ENCODE peak calls at places on chromosomes 2 and 18, in six cellular contexts. D is GM04504; M is stimulated activated CD8-positive, alpha-beta memory T cell treated with anti-CD3 and anti-CD28 coated beads, Interleukin-2, amount 100 ng/mL, for 48 hours; T is NCI-H748 treated with DMSO at 0.1 percent for 48 hours; V is EL; J is omental fat pad. X is an unnamed sample.

GRCh38 chr2:143551946-143552655 is 422.9 kb downstream of the ARHGAP15 start:
- DNase-seq in J (no peak), M (no peak), T (no peak), V (peak), D (no peak), X (no peak)

GRCh38 chr2:44277541-44277940 is 2.3 kb downstream of the SLC3A1 start:
- DNase-seq in V (no peak), D (no peak), T (no peak), M (no peak), J (no peak), X (no peak)

GRCh38 chr18:66916834-66917233 is 312.9 kb upstream of the CDH19 start:
- DNase-seq in T (no peak), M (no peak), V (no peak), D (no peak), J (no peak), X (no peak)

GRCh38 chr18:66548747-66549146 is 55.1 kb downstream of the CDH19 start:
- DNase-seq in M (no peak), D (no peak), T (peak), J (no peak), V (no peak), X (no peak)

GRCh38 chr2:47404356-47404755 is 1.4 kb downstream of the MSH2 start:
- DNase-seq in M (no peak), V (no peak), D (no peak), T (no peak), J (no peak), X (no peak)

GRCh38 chr18:6366776-6367175 is 47.9 kb downstream of the L3MBTL4 start:
- DNase-seq in D (no peak), M (no peak), J (no peak), V (no peak), T (no peak), X (no peak)

GRCh38 chr2:219204425-219205164 is 2.0 kb upstream of the ZFAND2B start:
- DNase-seq in D (no peak), J (no peak), V (no peak), T (no peak), M (no peak), X (no peak)

GRCh38 chr2:42368817-42369550 is 8.0 kb upstream of the COX7A2L start:
- DNase-seq in J (no peak), V (no peak), D (no peak), T (peak), M (no peak), X (no peak)

GRCh38 chr18:69330345-69330744 is 70.3 kb upstream of the DOK6 start:
- DNase-seq in T (no peak), V (no peak), D (no peak), J (no peak), M (no peak), X (no peak)

GRCh38 chr2:53970095-53970897 is 497 bp downstream of the PSME4 start:
- DNase-seq in V (peak), M (peak), D (peak), J (no peak), T (no peak), X (peak)

GRCh38 chr2:240462073-240462703 is 26.7 kb downstream of the GPC1 start:
- DNase-seq in T (no peak), J (peak), M (no peak), D (no peak), V (no peak), X (peak)

GRCh38 chr2:165114345-165114943 is 89.4 kb downstream of the SCN3A start:
- DNase-seq in M (no peak), T (no peak), V (peak), J (no peak), D (no peak), X (no peak)

GRCh38 chr2:45069711-45070664 is 60.7 kb upstream of the SIX2 start:
- DNase-seq in M (no peak), T (peak), J (no peak), V (no peak), D (no peak), X (no peak)

GRCh38 chr18:468841-469796 is 31.4 kb downstream of the COLEC12 start:
- DNase-seq in D (no peak), T (no peak), J (no peak), M (no peak), V (no peak), X (no peak)

GRCh38 chr2:75489682-75490180 is 71.0 kb downstream of the EVA1A start:
- DNase-seq in V (no peak), T (no peak), J (no peak), D (no peak), M (no peak), X (no peak)

GRCh38 chr18:21191596-21192307 is 50.3 kb upstream of the GREB1L start:
- DNase-seq in V (peak), M (no peak), T (peak), D (peak), J (no peak), X (peak)

GRCh38 chr18:74652392-74652988 is 54.8 kb downstream of the ZNF407 start:
- DNase-seq in D (peak), J (no peak), T (peak), V (peak), M (no peak), X (no peak)

GRCh38 chr2:143903172-143903856 is 616.6 kb downstream of the ZEB2 start:
- DNase-seq in V (no peak), J (no peak), M (no peak), D (no peak), T (no peak), X (no peak)

GRCh38 chr2:147689510-147689909 is 155.3 kb upstream of the ACVR2A start:
- DNase-seq in T (no peak), J (no peak), M (no peak), D (no peak), V (no peak), X (no peak)

GRCh38 chr2:46125798-46126197 is 171.4 kb upstream of the EPAS1 start:
- DNase-seq in J (no peak), D (no peak), M (no peak), T (no peak), V (no peak), X (no peak)

GRCh38 chr2:212726403-212726802 is 187.8 kb upstream of the ERBB4 start:
- DNase-seq in T (no peak), M (no peak), J (no peak), D (no peak), V (no peak), X (no peak)

GRCh38 chr2:96325038-96325883 is at the start of gene ITPRIPL1:
- DNase-seq in V (peak), T (no peak), J (no peak), D (no peak), M (peak), X (no peak)

GRCh38 chr18:12470382-12471090 is 62.8 kb downstream of the PRELID3A start:
- DNase-seq in M (no peak), D (no peak), T (no peak), V (no peak), J (no peak), X (no peak)

GRCh38 chr2:230414302-230414701 is 1.7 kb upstream of the SP100 start:
- DNase-seq in J (no peak), D (no peak), T (no peak), M (no peak), V (no peak), X (no peak)

GRCh38 chr18:42328931-42329330 is 373.9 kb downstream of the PIK3C3 start:
- DNase-seq in T (no peak), V (no peak), J (no peak), D (no peak), M (no peak), X (no peak)

GRCh38 chr18:35707674-35708073 is 126.1 kb downstream of the GALNT1 start:
- DNase-seq in D (no peak), T (no peak), M (no peak), J (no peak), V (no peak), X (no peak)

GRCh38 chr18:9683418-9684396 is 24.4 kb upstream of the RAB31 start:
- DNase-seq in J (no peak), T (no peak), M (no peak), D (peak), V (peak), X (no peak)

GRCh38 chr2:95240556-95240955 is 33.2 kb downstream of the ZNF892 start:
- DNase-seq in T (no peak), J (no peak), D (no peak), V (no peak), M (no peak), X (no peak)

X was measured in mesothelial cell of epicardium.